ENCODE peak calls at places on chromosome 1, in ten cellular contexts. U, F, V, M, A, H, S, W, L and J are unnamed samples.

GRCh38 chr1:172254521-172255222 is 165.8 kb upstream of the C1orf105 start:
- DNase-seq in S (peak; percentile 11), W (no peak), M (no peak), A (no peak), U (no peak), L (no peak), V (no peak), H (no peak), F (no peak), J (no peak)

GRCh38 chr1:116906812-116907211 is 2.9 kb upstream of the PTGFRN start:
- DNase-seq in U (no peak), L (no peak), V (peak; percentile 12), F (no peak), A (no peak), H (no peak), S (no peak), W (no peak), M (no peak), J (no peak)

GRCh38 chr1:85296980-85297379 is 20.5 kb upstream of the BCL10 start:
- DNase-seq in S (no peak), W (no peak), L (no peak), A (no peak), M (no peak), H (no peak), F (no peak), U (no peak), V (no peak), J (no peak)

GRCh38 chr1:53771648-53772047 is 32.7 kb upstream of the GLIS1 start:
- DNase-seq in F (no peak), L (no peak), A (no peak), U (no peak), S (no peak), W (no peak), V (no peak), M (no peak), H (no peak), J (no peak)

GRCh38 chr1:186082235-186082937 is 292.7 kb downstream of the TPR start:
- DNase-seq in L (peak; percentile 83), S (no peak), V (peak; percentile 83), H (peak; percentile 80), M (peak; percentile 67), F (peak; percentile 54), A (peak; percentile 73), U (peak; percentile 88), W (peak; percentile 32), J (peak; percentile 87)

GRCh38 chr1:156947818-156948525 is 27.5 kb downstream of the LRRC71 start:
- DNase-seq in F (no peak), V (no peak), W (no peak), A (no peak), M (no peak), L (no peak), H (no peak), S (no peak), U (no peak), J (no peak)

GRCh38 chr1:53608676-53609075 is 130.3 kb downstream of the GLIS1 start:
- DNase-seq in U (no peak), W (peak; percentile 0), L (no peak), A (no peak), V (no peak), H (no peak), S (no peak), M (no peak), F (no peak), J (no peak)

GRCh38 chr1:226550671-226551041 is 2.1 kb downstream of the STUM start:
- DNase-seq in S (no peak), M (no peak), F (no peak), A (no peak), U (no peak), H (no peak), W (no peak), V (no peak), L (no peak), J (no peak)

DNA sequence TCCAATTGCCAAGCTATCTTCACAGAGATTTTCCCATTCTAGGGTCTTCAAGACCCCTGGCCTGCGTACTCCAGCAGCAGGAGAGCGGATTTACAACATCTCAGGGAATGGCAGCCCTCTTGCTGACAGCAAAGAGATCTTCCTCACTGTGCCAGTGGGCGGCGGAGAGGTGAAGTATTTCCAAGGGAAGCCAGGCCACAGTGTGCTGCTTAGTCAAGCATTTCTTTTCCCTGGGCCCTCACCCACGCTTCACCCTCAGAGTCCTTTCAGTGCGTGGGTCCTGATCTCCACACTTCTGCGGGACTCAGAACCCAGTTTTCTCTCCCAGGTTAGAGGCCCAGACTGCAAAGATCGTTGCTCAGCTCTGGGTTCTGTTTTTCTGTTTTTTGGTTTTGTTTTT is 13.1 kb downstream of the CDCA8 start:
- DNase-seq in A (no peak), V (no peak), S (no peak), F (no peak), U (no peak), W (no peak), M (no peak), H (no peak), L (no peak), J (no peak)
- TF ChIP-seq POLR2A in A (no peak), V (no peak), S (no peak), F (no peak), U (no peak), W (no peak), M (no peak), H (no peak), L (no peak), J (no peak)

DNA sequence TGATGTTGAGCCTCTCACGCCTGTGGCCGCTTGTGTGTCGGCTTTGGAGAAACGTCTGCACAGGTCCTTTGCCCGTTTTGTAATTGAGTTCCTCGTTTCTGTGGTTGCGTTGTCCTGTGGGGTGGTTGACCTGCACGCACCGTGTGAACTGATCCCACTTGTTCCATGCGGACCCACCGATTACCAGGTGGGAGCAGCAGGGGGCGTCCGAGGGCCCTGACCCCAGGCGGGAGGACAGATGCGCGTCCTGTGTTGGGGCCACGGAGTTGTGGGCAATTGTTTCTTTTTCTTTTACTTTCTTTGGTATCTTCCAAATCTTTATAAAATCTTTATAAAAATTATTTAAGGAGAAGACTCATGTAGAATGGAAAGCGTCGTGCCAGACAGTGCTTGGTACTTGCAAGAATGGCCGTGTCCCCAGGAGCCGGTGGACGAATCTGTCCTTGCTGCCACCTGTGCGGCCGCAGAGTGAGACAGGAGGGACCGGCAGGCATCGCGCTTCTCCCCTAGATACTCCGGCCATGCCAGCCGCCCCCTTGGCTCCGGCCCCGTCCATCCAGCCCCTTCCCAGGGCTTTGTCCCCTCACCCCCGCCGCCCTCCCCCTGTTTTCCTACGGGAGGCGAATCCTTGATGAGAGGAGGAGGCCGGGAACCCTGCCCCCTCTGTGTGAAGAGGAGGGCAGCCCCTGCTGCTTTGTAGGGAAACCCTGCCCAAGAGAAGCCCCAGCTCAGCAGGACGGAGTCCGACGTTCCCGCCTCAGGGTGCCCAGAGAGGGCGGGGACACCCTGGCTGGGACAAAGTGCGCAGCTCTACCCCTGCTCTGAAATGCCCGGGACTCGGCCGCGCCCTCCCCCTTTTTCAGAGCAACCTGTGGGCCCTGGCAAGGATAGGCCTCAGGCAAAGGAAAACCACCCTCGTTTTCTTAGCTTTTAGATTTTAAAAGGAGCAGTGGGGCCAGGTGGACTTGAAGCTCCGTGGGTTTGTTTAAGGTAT is 41.7 kb downstream of the PRKCZ start:
- DNase-seq in W (no peak), L (peak; percentile 56), M (peak; percentile 39), H (peak; percentile 38), V (no peak), S (no peak), U (peak; percentile 55), A (peak; percentile 18), F (no peak), J (no peak)
- TF ChIP-seq CTCF in W (no peak), L (no peak), M (peak; percentile 17), H (peak; percentile 34), V (no peak), S (no peak), U (peak; percentile 63), A (peak; percentile 73), F (no peak), J (peak; percentile 23)

GRCh38 chr1:234229676-234230075 is 143.6 kb upstream of the COA6 start:
- DNase-seq in M (no peak), S (no peak), L (no peak), W (no peak), V (no peak), H (no peak), F (no peak), A (no peak), U (no peak), J (no peak)

GRCh38 chr1:234226819-234227165 is 146.5 kb upstream of the COA6 start:
- DNase-seq in W (no peak), V (no peak), L (no peak), H (no peak), S (no peak), M (no peak), U (no peak), A (no peak), F (no peak), J (no peak)

GRCh38 chr1:234222561-234223280 is 150.5 kb upstream of the COA6 start:
- DNase-seq in U (no peak), W (no peak), H (no peak), F (no peak), V (no peak), M (no peak), L (no peak), A (no peak), S (no peak), J (no peak)

GRCh38 chr1:234230414-234230862 is 142.8 kb upstream of the COA6 start:
- DNase-seq in V (no peak), F (no peak), H (no peak), S (no peak), U (no peak), M (no peak), L (no peak), W (no peak), A (no peak), J (no peak)

DNA sequence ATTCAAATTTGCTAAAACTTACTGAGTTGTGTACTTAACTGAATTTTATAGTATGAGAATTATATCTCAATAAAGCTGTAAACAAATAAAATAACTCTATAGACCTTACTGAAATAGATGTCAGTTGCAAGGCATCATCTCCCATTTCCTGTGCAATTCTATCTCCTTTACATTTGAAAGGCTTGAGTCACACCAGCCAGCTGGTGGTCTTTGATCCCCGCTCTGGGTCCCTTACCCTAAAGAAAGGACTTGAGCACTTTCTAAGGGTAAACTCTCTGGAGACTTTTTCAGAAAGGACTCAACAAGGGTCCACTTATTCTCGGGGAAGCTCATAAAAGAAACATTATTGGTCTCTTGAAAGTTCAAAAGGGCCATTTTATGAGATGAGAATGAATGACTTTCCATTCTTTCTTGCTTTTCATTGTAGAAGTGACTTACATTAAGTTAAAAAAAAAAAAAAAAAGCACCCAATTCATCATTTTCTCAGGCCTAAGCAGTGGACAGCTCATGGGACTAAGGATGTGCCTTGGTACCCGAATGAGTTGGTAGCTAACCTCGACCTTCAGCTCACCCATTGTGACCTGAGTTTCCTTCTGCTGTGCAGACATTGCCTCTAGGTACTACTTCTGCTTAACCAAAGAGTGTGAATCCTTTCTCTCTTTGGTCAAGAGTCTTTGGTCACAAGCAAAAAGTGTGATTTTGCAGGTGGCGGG is 147.0 kb upstream of the COA6 start:
- DNase-seq in H (no peak), A (no peak), S (no peak), V (no peak), M (no peak), U (no peak), W (no peak), L (no peak), F (no peak), J (no peak)
- H3K27ac ChIP-seq in H (no peak overlapping the region), A (no peak overlapping the region), S (no peak overlapping the region), V (no peak overlapping the region), M (no peak overlapping the region), U (no peak overlapping the region), W (no peak overlapping the region), L (no peak overlapping the region), F (no peak overlapping the region), J (no peak overlapping the region)

GRCh38 chr1:153959454-153959853 is 1.0 kb upstream of the CRTC2 start:
- DNase-seq in W (no peak), F (no peak), V (no peak), H (no peak), L (no peak), A (no peak), U (no peak), M (no peak), S (no peak), J (no peak)

GRCh38 chr1:153958961-153959260 is 499 bp upstream of the CRTC2 start:
- DNase-seq in V (peak; percentile 84), F (no peak), L (no peak), U (peak; percentile 65), S (no peak), W (no peak), A (no peak), M (no peak), H (peak; percentile 18), J (no peak)

GRCh38 chr1:153956997-153957715 is 1.3 kb downstream of the CRTC2 start:
- DNase-seq in A (no peak), U (no peak), V (no peak), S (no peak), W (no peak), L (no peak), H (no peak), M (no peak), F (no peak), J (no peak)

GRCh38 chr1:153957744-153958110 is 685 bp downstream of the CRTC2 start:
- DNase-seq in M (no peak), V (no peak), U (no peak), W (no peak), F (no peak), S (no peak), A (no peak), H (no peak), L (peak; percentile 63), J (no peak)

DNA sequence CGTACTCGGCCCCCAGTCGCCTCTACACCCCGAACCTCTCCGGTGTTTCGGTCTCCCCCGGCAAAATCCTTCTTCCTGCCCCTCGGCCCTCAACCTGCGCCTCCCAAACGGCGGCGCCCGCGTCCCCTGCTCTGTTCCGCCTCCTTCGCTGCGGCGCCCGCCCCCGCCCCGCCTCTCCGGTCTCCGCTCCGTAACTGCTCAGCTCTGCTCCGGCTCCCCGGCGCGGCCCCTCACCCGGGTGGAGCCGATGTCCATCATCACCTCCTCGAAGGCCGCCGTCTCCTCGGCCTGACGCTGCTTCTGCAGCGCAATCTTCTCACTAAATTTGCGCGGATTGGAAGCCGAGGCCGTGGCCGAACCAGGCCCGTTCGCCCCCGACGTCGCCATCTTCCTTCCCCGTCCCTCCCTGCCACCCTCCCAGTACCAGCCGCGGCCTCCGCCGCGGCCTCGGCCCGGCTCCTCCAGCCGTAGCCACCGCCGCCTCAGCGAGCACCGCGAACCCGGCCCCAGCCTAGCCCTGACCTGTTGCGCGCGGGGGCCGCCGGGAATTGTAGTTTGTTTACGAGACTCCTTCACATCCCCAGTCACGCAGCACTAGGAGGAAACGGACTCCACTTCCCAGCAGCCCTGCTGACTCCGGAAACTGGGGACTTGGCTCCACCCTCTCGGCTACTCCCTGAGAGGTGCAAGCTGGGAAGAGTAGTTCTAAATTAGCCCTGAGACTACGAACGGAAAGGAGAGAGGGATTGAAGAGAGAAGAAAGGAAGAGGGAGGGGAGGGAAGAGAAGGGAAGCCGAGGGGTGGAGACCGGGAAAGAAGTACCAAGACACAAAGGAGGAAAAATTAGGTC is at the start of gene CRTC2:
- DNase-seq in W (peak; percentile 99), M (peak; percentile 99), F (peak; percentile 99), S (peak; percentile 99), H (peak; percentile 99), V (peak; percentile 100), A (peak; percentile 96), U (peak; percentile 100), L (peak; percentile 99), J (peak; percentile 100)
- TF ChIP-seq POLR2A in W (peak; percentile 58), M (no peak), F (peak; percentile 83), S (peak; percentile 47), H (peak; percentile 79), V (peak; percentile 66), A (peak; percentile 71), U (peak; percentile 80), L (peak; percentile 66), J (peak; percentile 79)